ENCODE peak calls at places on chromosomes 7 and 10, in eight cellular contexts. Y is left lung, C is astrocyte of the spinal cord, V is WTC11, F is H54, P is AG08396, L is NCI-H774, B is T-helper 9 cell. T is an unnamed sample.

GRCh38 chr7:70598976-70599375 is 533.0 kb upstream of the GALNT17 start:
- DNase-seq in Y (no peak), C (peak), V (no peak), F (peak), P (no peak), L (peak), B (no peak), T (peak)

GRCh38 chr10:71562884-71563283 is 156.7 kb downstream of the C10orf105 start:
- DNase-seq in Y (no peak), C (no peak), V (no peak), F (no peak), P (no peak), L (no peak), B (no peak), T (no peak)

GRCh38 chr10:89651916-89652573 is 7.0 kb upstream of the PANK1 start:
- DNase-seq in Y (no peak), C (no peak), V (no peak), F (no peak), P (no peak), L (no peak), B (no peak), T (no peak)

GRCh38 chr10:17512341-17513001 is 58.1 kb upstream of the ST8SIA6 start:
- DNase-seq in Y (no peak), C (peak), V (no peak), F (peak), P (peak), L (no peak), B (no peak), T (peak)

GRCh38 chr10:100750291-100751210 is 5.2 kb downstream of the PAX2 start:
- DNase-seq in Y (no peak), C (no peak), V (peak), F (no peak), P (peak), L (no peak), B (no peak), T (no peak)

GRCh38 chr7:76386691-76387260 is 22.7 kb downstream of the SSC4D start:
- DNase-seq in Y (no peak), C (peak), V (no peak), F (no peak), P (peak), L (no peak), B (no peak), T (no peak)

GRCh38 chr7:155066417-155066950 is 3.6 kb upstream of the HTR5A start:
- DNase-seq in Y (no peak), C (peak), V (no peak), F (peak), P (peak), L (peak), B (no peak), T (peak)

GRCh38 chr7:151424799-151425198 is 15.0 kb upstream of the WDR86 start:
- DNase-seq in Y (no peak), C (no peak), V (no peak), F (no peak), P (no peak), L (no peak), B (no peak), T (peak)

GRCh38 chr7:149776305-149776704 is 2.9 kb upstream of the ZNF467 start:
- DNase-seq in Y (peak), C (no peak), V (no peak), F (peak), P (no peak), L (no peak), B (no peak), T (no peak)

GRCh38 chr10:96998329-96998888 is 166.3 kb downstream of the LCOR start:
- DNase-seq in Y (no peak), C (peak), V (no peak), F (no peak), P (peak), L (no peak), B (no peak), T (peak)

GRCh38 chr7:155974186-155974897 is 162.1 kb upstream of the SHH start:
- DNase-seq in Y (peak), C (no peak), V (no peak), F (no peak), P (no peak), L (no peak), B (no peak), T (no peak)

T was measured in choroid plexus epithelial cell.